ENCODE peak calls at places on chromosome 11, in five cellular contexts. Q is endothelial cell of umbilical vein; U is CD8-positive, alpha-beta memory T cell; N is sigmoid colon; L is adrenal gland. T is an unnamed sample.

GRCh38 chr11:94882931-94883330 is 90.4 kb downstream of the CWC15 start:
- DNase-seq in Q (no peak), U (no peak), N (no peak), L (no peak), T (no peak)

GRCh38 chr11:3905080-3905953 is 49.9 kb downstream of the STIM1 start:
- DNase-seq in Q (no peak), U (peak; percentile 66), N (no peak), L (peak; percentile 51), T (peak; percentile 81)

GRCh38 chr11:78742430-78742829 is 167.8 kb upstream of the NARS2 start:
- DNase-seq in Q (no peak), U (no peak), N (no peak), L (peak; percentile 10), T (no peak)

GRCh38 chr11:2527621-2528291 is 82.9 kb downstream of the KCNQ1 start:
- DNase-seq in Q (no peak), U (no peak), N (peak; percentile 62), L (peak; percentile 17), T (peak; percentile 32)

GRCh38 chr11:2447253-2447950 is 2.6 kb downstream of the KCNQ1 start:
- DNase-seq in Q (no peak), U (no peak), N (no peak), L (peak; percentile 72), T (no peak)

GRCh38 chr11:92268546-92268945 is 43.9 kb downstream of the FAT3 start:
- DNase-seq in Q (no peak), U (no peak), N (no peak), L (no peak), T (no peak)

GRCh38 chr11:116787786-116788486 is at the start of gene ZPR1:
- DNase-seq in Q (peak; percentile 79), U (peak; percentile 84), N (peak; percentile 92), L (peak; percentile 85), T (peak; percentile 84)

GRCh38 chr11:34492806-34493414 is 20.7 kb downstream of the ELF5 start:
- DNase-seq in Q (peak; percentile 64), U (no peak), N (no peak), L (peak; percentile 57), T (peak; percentile 63)

GRCh38 chr11:35587972-35588371 is 30.3 kb upstream of the FJX1 start:
- DNase-seq in Q (no peak), U (no peak), N (no peak), L (no peak), T (no peak)

GRCh38 chr11:89405629-89406028 is 85.5 kb downstream of the NOX4 start:
- DNase-seq in Q (peak; percentile 59), U (no peak), N (no peak), L (no peak), T (no peak)

GRCh38 chr11:13276454-13276851 is 1.1 kb upstream of the BMAL1 start:
- DNase-seq in Q (no peak), U (no peak), N (no peak), L (no peak), T (no peak)

GRCh38 chr11:76604652-76605241 is 65.8 kb downstream of the LRRC32 start:
- DNase-seq in Q (no peak), U (no peak), N (peak; percentile 91), L (peak; percentile 93), T (no peak)

GRCh38 chr11:12506502-12506921 is 129.1 kb downstream of the PARVA start:
- DNase-seq in Q (no peak), U (no peak), N (no peak), L (no peak), T (no peak)

GRCh38 chr11:73374130-73374529 is 2.1 kb upstream of the RELT start:
- DNase-seq in Q (no peak), U (no peak), N (no peak), L (no peak), T (no peak)

GRCh38 chr11:44047931-44048431 is at the start of gene ACCSL:
- DNase-seq in Q (no peak), U (no peak), N (peak; percentile 26), L (no peak), T (no peak)

GRCh38 chr11:1507381-1508140 is 21.0 kb upstream of the MOB2 start:
- DNase-seq in Q (no peak), U (no peak), N (no peak), L (peak; percentile 36), T (no peak)

GRCh38 chr11:34552270-34552669 is 38.7 kb upstream of the ELF5 start:
- DNase-seq in Q (no peak), U (no peak), N (no peak), L (no peak), T (no peak)

GRCh38 chr11:32940865-32941264 is 48.3 kb downstream of the QSER1 start:
- DNase-seq in Q (no peak), U (no peak), N (no peak), L (no peak), T (no peak)

GRCh38 chr11:16252373-16252772 is 104.0 kb downstream of the SOX6 start:
- DNase-seq in Q (peak; percentile 2), U (no peak), N (no peak), L (no peak), T (no peak)

GRCh38 chr11:106986261-106986660 is 32.0 kb downstream of the GUCY1A2 start:
- DNase-seq in Q (no peak), U (no peak), N (no peak), L (no peak), T (no peak)

GRCh38 chr11:35029979-35030378 is 109.0 kb upstream of the CD44 start:
- DNase-seq in Q (no peak), U (no peak), N (no peak), L (no peak), T (no peak)

GRCh38 chr11:1760351-1761109 is 3.2 kb downstream of the CTSD start:
- DNase-seq in Q (peak; percentile 40), U (no peak), N (peak; percentile 92), L (peak; percentile 98), T (no peak)

GRCh38 chr11:64233913-64234839 is at the start of gene VEGFB:
- DNase-seq in Q (peak; percentile 48), U (peak; percentile 65), N (peak; percentile 91), L (peak; percentile 79), T (peak; percentile 77)

GRCh38 chr11:88575876-88576275 is 238.3 kb upstream of the CTSC start:
- DNase-seq in Q (peak; percentile 78), U (no peak), N (no peak), L (no peak), T (no peak)

GRCh38 chr11:13052130-13052541 is 43.0 kb downstream of the RASSF10 start:
- DNase-seq in Q (no peak), U (no peak), N (no peak), L (no peak), T (no peak)

GRCh38 chr11:104898685-104899013 is 389 bp upstream of the CASP12 start:
- DNase-seq in Q (no peak), U (no peak), N (no peak), L (no peak), T (no peak)
- H3K4me3 ChIP-seq in Q (no peak overlapping the region), U (no peak overlapping the region), N (no peak overlapping the region), L (no peak overlapping the region), T (no peak overlapping the region)

DNA sequence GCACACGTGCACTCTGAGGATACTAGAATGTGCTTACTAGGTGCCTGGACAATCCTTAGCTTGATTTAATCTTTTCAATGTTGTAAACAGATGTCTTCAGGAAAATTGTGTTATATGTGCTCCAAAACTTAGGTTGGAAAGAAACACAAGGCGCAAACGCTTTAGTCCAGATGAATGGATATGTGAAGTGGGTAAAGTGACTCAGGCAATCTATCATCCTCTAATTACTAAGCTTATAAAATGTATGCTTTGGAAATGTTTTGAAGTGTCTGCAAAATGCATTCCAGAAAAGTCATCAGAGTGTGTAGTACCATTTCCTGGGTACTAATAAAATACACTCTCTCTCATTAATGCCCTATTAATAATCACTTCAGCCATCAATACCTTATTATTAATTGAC is 92.1 kb downstream of the SLC17A6 start:
- DNase-seq in Q (no peak), U (no peak), N (no peak), L (no peak), T (no peak)
- H3K27me3 ChIP-seq in Q (peaks cover 3% of the 10 kb centered on the region), U (no peaks in the 10 kb centered on the region), N (no peaks in the 10 kb centered on the region), L (no peaks in the 10 kb centered on the region), T (no peaks in the 10 kb centered on the region)

GRCh38 chr11:57785072-57785471 is 23.5 kb downstream of the CTNND1 start:
- DNase-seq in Q (no peak), U (no peak), N (no peak), L (no peak), T (no peak)

GRCh38 chr11:57787920-57788716 is 26.5 kb downstream of the CTNND1 start:
- DNase-seq in Q (no peak), U (no peak), N (no peak), L (no peak), T (peak; percentile 62)

GRCh38 chr11:57787205-57787604 is 25.6 kb downstream of the CTNND1 start:
- DNase-seq in Q (no peak), U (no peak), N (no peak), L (no peak), T (no peak)

GRCh38 chr11:57781529-57781943 is 19.9 kb downstream of the CTNND1 start:
- DNase-seq in Q (no peak), U (no peak), N (no peak), L (no peak), T (peak; percentile 95)

DNA sequence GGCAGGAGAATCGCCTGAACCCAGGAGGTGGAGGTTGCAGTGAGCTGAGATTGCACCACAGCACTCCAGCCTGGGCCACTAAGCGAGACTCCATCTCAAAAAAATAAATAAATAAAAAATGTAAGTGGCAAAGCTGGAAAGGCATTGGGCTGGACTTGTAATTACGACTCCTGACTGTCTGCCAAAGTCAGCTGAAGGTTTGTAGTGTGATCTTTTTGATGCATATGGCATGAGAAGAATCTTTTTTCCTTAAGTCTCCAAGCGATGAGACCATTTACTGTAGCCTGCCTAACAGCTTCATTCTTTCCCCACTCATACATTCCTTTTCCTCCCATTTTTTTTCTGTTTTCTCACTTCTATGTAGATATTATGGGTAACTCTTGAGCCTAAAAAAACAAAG is 24.8 kb downstream of the CTNND1 start:
- DNase-seq in Q (no peak), U (no peak), N (no peak), L (no peak), T (no peak)
- H3K4me1 ChIP-seq in Q (peaks cover 19% of the 10 kb centered on the region), U (peaks cover 7% of the 10 kb centered on the region), N (peaks cover 95% of the 10 kb centered on the region), L (peaks cover 57% of the 10 kb centered on the region), T (peaks cover 91% of the 10 kb centered on the region)

GRCh38 chr11:67583319-67584204 is at the start of gene GSTP1:
- DNase-seq in Q (peak; percentile 94), U (peak; percentile 75), N (peak; percentile 97), L (peak; percentile 90), T (peak; percentile 93)

GRCh38 chr11:67586568-67587250 is 3.1 kb downstream of the GSTP1 start:
- DNase-seq in Q (no peak), U (no peak), N (no peak), L (no peak), T (no peak)

GRCh38 chr11:67584205-67584880 is 731 bp downstream of the GSTP1 start:
- DNase-seq in Q (peak; percentile 48), U (peak; percentile 19), N (peak; percentile 94), L (peak; percentile 87), T (peak; percentile 86)

GRCh38 chr11:67584881-67585873 is 1.6 kb downstream of the GSTP1 start:
- DNase-seq in Q (no peak), U (no peak), N (no peak), L (peak; percentile 20), T (no peak)

DNA sequence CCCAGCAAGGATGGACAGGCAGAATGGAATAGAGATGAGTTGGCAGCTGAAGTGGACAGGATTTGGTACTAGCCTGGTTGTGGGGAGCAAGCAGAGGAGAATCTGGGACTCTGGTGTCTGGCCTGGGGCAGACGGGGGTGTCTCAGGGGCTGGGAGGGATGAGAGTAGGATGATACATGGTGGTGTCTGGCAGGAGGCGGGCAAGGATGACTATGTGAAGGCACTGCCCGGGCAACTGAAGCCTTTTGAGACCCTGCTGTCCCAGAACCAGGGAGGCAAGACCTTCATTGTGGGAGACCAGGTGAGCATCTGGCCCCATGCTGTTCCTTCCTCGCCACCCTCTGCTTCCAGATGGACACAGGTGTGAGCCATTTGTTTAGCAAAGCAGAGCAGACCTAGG is 2.3 kb downstream of the GSTP1 start:
- DNase-seq in Q (no peak), U (no peak), N (no peak), L (no peak), T (no peak)
- H3K4me3 ChIP-seq in Q (no peak overlapping the region), U (no peak overlapping the region), N (no peak overlapping the region), L (no peak overlapping the region), T (no peak overlapping the region)

GRCh38 chr11:130424613-130425140 is 3.7 kb downstream of the ADAMTS8 start:
- DNase-seq in Q (no peak), U (no peak), N (no peak), L (no peak), T (no peak)
- H3K27me3 ChIP-seq in Q (peaks cover 35% of the 10 kb centered on the region), U (peaks cover 43% of the 10 kb centered on the region), N (no peaks in the 10 kb centered on the region), L (peaks cover 37% of the 10 kb centered on the region), T (peaks cover 23% of the 10 kb centered on the region)

T was measured in Caco-2.